ENCODE peak calls at places on chromosomes 3 and 15, in five cellular contexts. X, S, O, Z and L are unnamed samples.

GRCh38 chr15:91632176-91632575 is 221.3 kb upstream of the SLCO3A1 start:
- DNase-seq in X (no peak), Z (no peak), O (no peak), S (no peak), L (no peak)

GRCh38 chr3:113804701-113805100 is 33.9 kb upstream of the GRAMD1C start:
- DNase-seq in X (no peak), Z (no peak), O (no peak), S (no peak), L (no peak)

GRCh38 chr15:42619641-42620371 is 44.4 kb downstream of the STARD9 start:
- DNase-seq in S (no peak), O (no peak), X (no peak), Z (no peak), L (no peak)

GRCh38 chr15:25106209-25106608 is 151.4 kb downstream of the SNRPN start:
- DNase-seq in O (no peak), X (no peak), S (no peak), Z (no peak), L (no peak)

GRCh38 chr3:14507345-14507741 is 32.8 kb downstream of the GRIP2 start:
- DNase-seq in Z (no peak), X (peak), S (no peak), O (no peak), L (peak)

GRCh38 chr3:189902230-189903186 is 218.2 kb downstream of the P3H2 start:
- DNase-seq in S (peak), Z (no peak), O (no peak), X (no peak), L (no peak)

GRCh38 chr15:41940441-41940857 is 31.9 kb downstream of the EHD4 start:
- DNase-seq in Z (no peak), X (peak), O (no peak), S (peak), L (no peak)

GRCh38 chr3:142239421-142239820 is 14.0 kb upstream of the GK5 start:
- DNase-seq in S (peak), X (no peak), Z (no peak), O (no peak), L (no peak)

GRCh38 chr15:64134322-64134829 is 17.2 kb upstream of the SNX22 start:
- DNase-seq in X (peak), S (peak), Z (no peak), O (no peak), L (no peak)

GRCh38 chr15:83698294-83698693 is 44.4 kb downstream of the ADAMTSL3 start:
- DNase-seq in X (no peak), S (peak), O (no peak), Z (peak), L (peak)

GRCh38 chr15:52228928-52229327 is 37.7 kb upstream of the GNB5 start:
- DNase-seq in Z (no peak), O (no peak), X (peak), S (no peak), L (no peak)

GRCh38 chr3:159266779-159267178 is 464.9 kb downstream of the MFSD1 start:
- DNase-seq in Z (peak), X (no peak), O (peak), S (peak), L (no peak)

GRCh38 chr15:38622908-38623307 is 58.3 kb upstream of the RASGRP1 start:
- DNase-seq in Z (no peak), O (no peak), X (no peak), S (no peak), L (no peak)

GRCh38 chr15:78873796-78874761 is 1.4 kb downstream of the MORF4L1 start:
- DNase-seq in X (peak), Z (no peak), O (no peak), S (peak), L (peak)

GRCh38 chr15:34644061-34644460 is 60.6 kb upstream of the GOLGA8B start:
- DNase-seq in Z (no peak), X (no peak), O (no peak), S (peak), L (no peak)

GRCh38 chr3:190325923-190326322 is 3.7 kb upstream of the CLDN1 start:
- DNase-seq in O (no peak), S (peak), Z (no peak), X (no peak), L (no peak)

GRCh38 chr15:45187894-45188830 is at the start of gene SHF:
- DNase-seq in Z (peak), S (no peak), O (peak), X (no peak), L (peak)

GRCh38 chr15:92395176-92395521 is 1.5 kb downstream of the ST8SIA2 start:
- DNase-seq in S (no peak), O (no peak), X (no peak), Z (no peak), L (no peak)

GRCh38 chr3:42809202-42809601 is at the start of gene ACKR2:
- DNase-seq in O (no peak), S (no peak), Z (no peak), X (no peak), L (no peak)

GRCh38 chr3:27671101-27671500 is 51.0 kb downstream of the EOMES start:
- DNase-seq in S (no peak), O (no peak), X (no peak), Z (no peak), L (no peak)

GRCh38 chr15:38050529-38050928 is 116.1 kb downstream of the TMCO5A start:
- DNase-seq in O (no peak), Z (no peak), X (no peak), S (peak), L (no peak)

GRCh38 chr3:128846501-128846900 is 32.9 kb upstream of the ACAD9 start:
- DNase-seq in O (no peak), S (no peak), X (no peak), Z (no peak), L (no peak)

GRCh38 chr15:100766225-100767001 is 113.2 kb upstream of the ALDH1A3 start:
- DNase-seq in X (peak), Z (no peak), O (no peak), S (peak), L (no peak)

GRCh38 chr15:27679621-27680521 is 419.2 kb downstream of the OCA2 start:
- DNase-seq in S (no peak), X (peak), O (no peak), Z (no peak), L (no peak)

GRCh38 chr3:71090207-71090606 is 493.3 kb downstream of the FOXP1 start:
- DNase-seq in Z (no peak), S (no peak), X (no peak), O (no peak), L (no peak)

GRCh38 chr3:53109822-53110771 is 20.1 kb downstream of the RFT1 start:
- DNase-seq in X (peak), S (peak), Z (peak), O (peak), L (peak)

GRCh38 chr3:17894434-17895060 is 152.1 kb upstream of the TBC1D5 start:
- DNase-seq in X (no peak), O (peak), S (peak), Z (no peak), L (no peak)
- TF ChIP-seq CTCF in X (no peak), O (peak), S (peak), Z (peak), L (no peak)

DNA sequence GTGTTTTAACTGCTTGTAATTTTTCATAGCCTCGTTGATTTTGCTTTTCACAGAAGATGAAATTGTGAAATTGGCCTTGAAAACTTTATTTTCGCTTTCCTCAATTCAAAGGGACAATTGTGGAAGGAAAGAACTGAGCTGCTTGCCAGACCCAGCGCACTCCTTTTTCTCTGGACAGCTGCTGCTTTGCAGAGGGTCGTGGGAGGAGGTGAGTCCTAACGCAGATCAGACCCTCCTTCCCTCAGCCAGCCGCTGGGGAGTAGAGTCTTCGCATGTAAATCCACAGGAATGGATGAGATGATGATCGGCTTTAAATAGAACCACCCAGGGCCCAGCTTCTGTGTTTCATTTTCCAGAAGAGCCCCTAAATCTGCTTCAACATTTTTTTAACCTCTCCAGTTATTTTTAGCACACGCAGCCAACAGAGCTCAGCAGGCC is 42.7 kb upstream of the UBE2E1 start:
- DNase-seq in X (no peak), Z (no peak), O (no peak), S (peak), L (no peak)
- TF ChIP-seq CTCF in X (no peak), Z (no peak), O (no peak), S (no peak), L (no peak)

GRCh38 chr15:49045691-49046112 is 544 bp downstream of the SECISBP2L start:
- DNase-seq in Z (peak), S (peak), O (peak), X (no peak), L (peak)

GRCh38 chr15:49047456-49047855 is 1.2 kb upstream of the SECISBP2L start:
- DNase-seq in O (no peak), Z (no peak), S (no peak), X (no peak), L (no peak)

GRCh38 chr15:49044761-49045571 is 1.3 kb downstream of the SECISBP2L start:
- DNase-seq in S (peak), Z (no peak), O (no peak), X (no peak), L (no peak)

GRCh38 chr15:49044002-49044401 is 2.2 kb downstream of the SECISBP2L start:
- DNase-seq in Z (no peak), S (peak), O (no peak), X (no peak), L (no peak)

DNA sequence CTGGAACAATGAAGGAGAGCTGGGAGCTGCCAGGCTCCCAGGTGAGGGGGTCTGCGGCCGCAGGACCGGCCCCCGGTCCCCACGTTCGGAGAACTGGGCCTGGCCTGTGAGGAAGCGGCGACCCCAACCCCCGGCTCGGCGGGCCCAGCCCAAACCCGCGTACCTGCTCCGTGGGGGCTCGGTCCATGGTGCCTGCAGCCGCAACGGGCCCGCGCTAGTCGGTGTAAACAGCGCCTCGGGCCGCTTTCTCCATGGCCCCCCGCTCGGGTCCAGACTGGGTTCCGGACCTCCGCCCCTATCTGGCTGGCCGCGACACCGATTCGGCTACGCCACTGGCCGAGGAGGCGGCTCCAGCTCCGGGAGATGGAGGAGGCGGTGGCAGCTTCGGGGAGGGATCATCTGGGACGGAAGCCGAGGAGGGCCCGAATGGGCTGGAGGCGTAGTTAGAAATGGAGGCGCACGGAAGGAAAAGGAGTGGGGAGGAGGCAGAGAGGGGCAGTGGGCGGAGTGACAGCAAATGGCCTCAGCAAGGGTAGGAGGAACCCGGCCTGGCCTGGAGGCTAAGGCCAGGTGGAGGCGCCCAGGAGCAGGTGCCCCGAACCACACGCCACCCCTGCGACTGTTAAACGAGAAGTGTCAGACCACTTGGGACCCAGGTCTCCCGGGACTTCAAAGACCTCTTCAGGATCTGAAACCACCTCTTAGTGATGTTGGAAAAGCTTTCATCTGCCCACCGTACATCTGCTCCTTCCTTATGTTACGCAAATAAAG is at the start of gene SECISBP2L:
- DNase-seq in X (peak), O (peak), S (peak), Z (peak), L (peak)
- TF ChIP-seq CTCF in X (no peak), O (no peak), S (no peak), Z (peak), L (no peak)

GRCh38 chr3:169618894-169619792 is 44.4 kb downstream of the MECOM start:
- DNase-seq in Z (no peak), S (no peak), O (no peak), X (no peak), L (no peak)

GRCh38 chr3:169613053-169613803 is 50.3 kb downstream of the MECOM start:
- DNase-seq in Z (no peak), S (no peak), O (no peak), X (no peak), L (no peak)

GRCh38 chr3:169619793-169620192 is 43.7 kb downstream of the MECOM start:
- DNase-seq in X (no peak), S (no peak), O (no peak), Z (no peak), L (no peak)

GRCh38 chr3:169613895-169614294 is 49.6 kb downstream of the MECOM start:
- DNase-seq in Z (no peak), S (no peak), O (no peak), X (no peak), L (no peak)

DNA sequence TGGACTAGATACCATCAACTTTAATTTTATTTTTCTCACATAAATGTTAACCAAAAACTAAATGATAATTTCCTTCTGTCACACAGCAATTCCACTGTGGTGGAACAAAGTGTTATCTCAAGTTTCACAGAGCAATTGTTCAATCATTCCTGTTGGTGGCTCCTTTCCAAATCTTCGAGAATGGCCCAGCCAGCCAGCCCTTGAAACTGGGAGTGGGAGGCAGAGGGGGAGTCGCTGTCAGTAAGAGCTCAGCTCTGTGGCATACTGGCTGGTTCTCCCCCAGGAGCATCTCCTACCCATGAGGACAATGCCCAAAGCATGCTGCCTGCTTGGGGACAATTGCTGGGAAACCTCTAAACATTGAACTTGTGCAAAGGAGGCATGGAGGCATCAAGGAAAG is 47.7 kb downstream of the MECOM start:
- DNase-seq in S (no peak), X (no peak), O (no peak), Z (no peak), L (no peak)
- TF ChIP-seq CTCF in S (no peak), X (no peak), O (no peak), Z (no peak), L (no peak)

GRCh38 chr15:89496155-89497098 is at the start of gene RHCG:
- DNase-seq in S (peak), O (peak), Z (peak), X (peak), L (no peak)
- TF ChIP-seq CTCF in S (peak), O (peak), Z (peak), X (no peak), L (no peak)